ENCODE peak calls at places on chromosomes 6 and 20, in nine cellular contexts. U is retinal pigment epithelial cell, B is breast epithelium, C is tibial artery, Z is left ventricle myocardium inferior, R is dorsolateral prefrontal cortex, Q is IMR-90, L is neural progenitor cell, X is fibroblast of the aortic adventitia. W is an unnamed sample.

GRCh38 chr6:32426338-32426737 is 13.3 kb upstream of the HLA-DRA start:
- DNase-seq in U (no peak), B (no peak), C (no peak), Z (no peak), R (no peak), Q (no peak), L (no peak), X (no peak), W (no peak)

GRCh38 chr6:114514153-114514552 is 171.3 kb upstream of the HS3ST5 start:
- DNase-seq in U (no peak), B (no peak), C (no peak), Z (no peak), R (no peak), Q (no peak), L (no peak), X (no peak), W (no peak)

GRCh38 chr6:38755874-38756273 is 40.8 kb downstream of the DNAH8 start:
- DNase-seq in U (no peak), B (no peak), C (no peak), Z (no peak), R (no peak), Q (no peak), L (no peak), X (no peak), W (peak; percentile 98)

GRCh38 chr6:158819977-158820632 is 937 bp upstream of the EZR start:
- DNase-seq in U (no peak), B (no peak), C (no peak), Z (no peak), R (no peak), Q (no peak), L (peak; percentile 13), X (peak; percentile 24), W (peak; percentile 82)

GRCh38 chr20:59603727-59604608 is at the start of gene PHACTR3:
- DNase-seq in U (no peak), B (no peak), C (no peak), Z (no peak), R (peak; percentile 73), Q (no peak), L (peak; percentile 55), X (no peak), W (no peak)

GRCh38 chr6:45830441-45831139 is 185.1 kb downstream of the CLIC5 start:
- DNase-seq in U (peak; percentile 15), B (no peak), C (no peak), Z (no peak), R (no peak), Q (no peak), L (no peak), X (no peak), W (peak; percentile 46)

GRCh38 chr6:45378324-45378926 is 691 bp upstream of the SUPT3H start:
- DNase-seq in U (no peak), B (no peak), C (peak; percentile 36), Z (peak; percentile 45), R (no peak), Q (no peak), L (peak; percentile 77), X (no peak), W (no peak)

GRCh38 chr6:30757261-30757935 is 13.1 kb upstream of the IER3 start:
- DNase-seq in U (no peak), B (no peak), C (no peak), Z (peak; percentile 53), R (no peak), Q (no peak), L (no peak), X (no peak), W (no peak)

GRCh38 chr6:30769088-30769852 is 24.9 kb upstream of the IER3 start:
- DNase-seq in U (peak; percentile 84), B (peak; percentile 85), C (peak; percentile 68), Z (no peak), R (peak; percentile 49), Q (peak; percentile 98), L (peak; percentile 57), X (peak; percentile 87), W (peak; percentile 97)

GRCh38 chr6:53771780-53772624 is 22.8 kb upstream of the LRRC1 start:
- DNase-seq in U (peak; percentile 56), B (no peak), C (no peak), Z (no peak), R (no peak), Q (peak; percentile 83), L (no peak), X (peak; percentile 63), W (peak; percentile 86)

GRCh38 chr20:21396045-21396893 is 1.1 kb downstream of the NKX2-4 start:
- DNase-seq in U (no peak), B (no peak), C (no peak), Z (no peak), R (no peak), Q (no peak), L (peak; percentile 64), X (no peak), W (no peak)

GRCh38 chr6:158233214-158233795 is 65.2 kb downstream of the GTF2H5 start:
- DNase-seq in U (no peak), B (no peak), C (no peak), Z (no peak), R (no peak), Q (no peak), L (peak; percentile 33), X (no peak), W (no peak)

GRCh38 chr6:136067731-136068341 is 182.3 kb downstream of the MTFR2 start:
- DNase-seq in U (peak; percentile 99), B (no peak), C (no peak), Z (no peak), R (no peak), Q (peak; percentile 39), L (peak; percentile 41), X (peak; percentile 53), W (peak; percentile 90)

GRCh38 chr6:41427642-41428401 is 92.4 kb downstream of the NCR2 start:
- DNase-seq in U (no peak), B (peak; percentile 58), C (no peak), Z (peak; percentile 43), R (no peak), Q (no peak), L (peak; percentile 67), X (no peak), W (peak; percentile 10)

GRCh38 chr6:45681860-45682488 is 304.2 kb upstream of the SUPT3H start:
- DNase-seq in U (no peak), B (no peak), C (no peak), Z (no peak), R (no peak), Q (no peak), L (no peak), X (no peak), W (peak; percentile 50)

GRCh38 chr20:12722096-12722495 is 286.7 kb upstream of the SPTLC3 start:
- DNase-seq in U (no peak), B (no peak), C (no peak), Z (no peak), R (no peak), Q (no peak), L (no peak), X (no peak), W (peak; percentile 4)

GRCh38 chr6:165049362-165049761 is 260.0 kb downstream of the C6orf118 start:
- DNase-seq in U (no peak), B (no peak), C (no peak), Z (no peak), R (no peak), Q (no peak), L (peak; percentile 78), X (no peak), W (peak; percentile 3)
- TF ChIP-seq CTCF in U (peak; percentile 46), B (no peak), C (no peak), Z (peak; percentile 33), R (peak; percentile 28), Q (no peak), L (peak; percentile 80), X (peak; percentile 12), W (peak; percentile 40)

DNA sequence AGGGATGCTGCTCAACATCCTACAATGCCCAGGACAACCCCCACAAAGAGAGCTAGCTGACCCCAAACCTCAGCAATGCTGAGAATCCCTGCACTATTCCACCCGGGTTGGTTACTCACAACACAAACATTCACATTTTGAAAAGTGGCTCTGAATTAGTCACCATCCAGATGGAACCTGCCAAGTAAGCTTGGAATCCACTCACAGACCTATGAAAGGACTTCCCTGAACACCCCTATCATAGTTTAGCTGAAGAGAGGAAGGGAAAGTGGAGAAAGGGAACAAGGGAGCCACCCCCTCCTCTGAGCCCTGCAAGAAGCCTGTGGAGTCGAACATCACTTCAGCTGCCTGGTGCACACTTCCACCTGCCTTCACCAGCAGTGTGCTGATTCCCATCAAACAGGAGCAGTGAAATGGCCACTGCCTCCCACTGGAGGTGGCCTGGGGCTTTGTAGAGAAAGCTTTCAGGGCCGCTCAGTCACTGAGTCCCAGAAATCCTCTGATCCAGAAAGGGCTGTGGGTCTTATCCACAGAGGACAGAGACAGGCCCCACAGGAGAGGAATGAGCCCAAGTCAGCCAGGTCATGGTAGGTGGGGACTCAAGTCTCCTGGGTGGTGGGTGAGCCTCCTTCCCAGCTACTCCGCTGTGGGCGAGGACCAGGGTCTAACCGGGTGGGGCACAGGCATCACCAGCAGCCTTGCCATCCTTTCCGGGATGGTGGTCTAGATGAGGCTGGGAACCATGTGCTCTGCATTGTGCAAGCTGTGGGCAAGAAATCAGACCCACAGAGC is 203.7 kb downstream of the SYNDIG1 start:
- DNase-seq in U (peak; percentile 81), B (no peak), C (peak; percentile 21), Z (no peak), R (no peak), Q (peak; percentile 97), L (no peak), X (peak; percentile 98), W (peak; percentile 71)
- H3K4me3 ChIP-seq in U (no peak overlapping the region), B (no peak overlapping the region), C (no peak overlapping the region), Z (no peak overlapping the region), R (no peak overlapping the region), Q (no peak overlapping the region), L (no peak overlapping the region), X (peak overlapping the region; percentile 17), W (no peak overlapping the region)

GRCh38 chr6:99297006-99297405 is 52.5 kb downstream of the FAXC start:
- DNase-seq in U (no peak), B (no peak), C (no peak), Z (no peak), R (no peak), Q (no peak), L (no peak), X (no peak), W (no peak)
- TF ChIP-seq CTCF in U (no peak), B (no peak), C (no peak), Z (no peak), R (no peak), Q (no peak), L (no peak), X (no peak), W (no peak)

GRCh38 chr20:51447097-51447764 is 95.3 kb downstream of the NFATC2 start:
- DNase-seq in U (peak; percentile 91), B (peak; percentile 94), C (peak; percentile 77), Z (peak; percentile 30), R (no peak), Q (peak; percentile 98), L (peak; percentile 36), X (peak; percentile 98), W (peak; percentile 82)

GRCh38 chr20:51446230-51446629 is 96.3 kb downstream of the NFATC2 start:
- DNase-seq in U (no peak), B (no peak), C (no peak), Z (no peak), R (no peak), Q (no peak), L (no peak), X (no peak), W (no peak)

GRCh38 chr20:51449498-51450220 is 92.9 kb downstream of the NFATC2 start:
- DNase-seq in U (no peak), B (no peak), C (no peak), Z (no peak), R (no peak), Q (no peak), L (no peak), X (no peak), W (no peak)

GRCh38 chr20:51446656-51447055 is 95.9 kb downstream of the NFATC2 start:
- DNase-seq in U (no peak), B (no peak), C (peak; percentile 40), Z (no peak), R (no peak), Q (peak; percentile 86), L (no peak), X (peak; percentile 66), W (peak; percentile 37)

GRCh38 chr20:51447765-51448148 is 94.8 kb downstream of the NFATC2 start:
- DNase-seq in U (no peak), B (no peak), C (no peak), Z (no peak), R (no peak), Q (no peak), L (no peak), X (no peak), W (no peak)
- H3K4me3 ChIP-seq in U (no peak overlapping the region), B (no peak overlapping the region), C (no peak overlapping the region), Z (no peak overlapping the region), R (no peak overlapping the region), Q (no peak overlapping the region), L (no peak overlapping the region), X (no peak overlapping the region), W (no peak overlapping the region)